ENCODE peak calls at places on chromosomes 16 and 17, in seven cellular contexts. Q is GM12878, X is cardiac muscle cell, U is HepG2, N is lung, Z is IMR-90, J is kidney. T is an unnamed sample.

GRCh38 chr17:73261952-73262675 is 434 bp upstream of the CPSF4L start:
- DNase-seq in Q (no peak), X (no peak), U (peak; percentile 93), N (no peak), Z (no peak), J (peak; percentile 40), T (peak; percentile 70)

GRCh38 chr17:5772720-5773119 is 188.4 kb upstream of the NLRP1 start:
- DNase-seq in Q (no peak), X (peak; percentile 84), U (no peak), N (no peak), Z (peak; percentile 37), J (no peak), T (peak; percentile 25)

GRCh38 chr16:21708533-21709115 is 44.9 kb downstream of the OTOA start:
- DNase-seq in Q (peak; percentile 27), X (peak; percentile 79), U (peak; percentile 78), N (peak; percentile 76), Z (peak; percentile 57), J (no peak), T (peak; percentile 68)

GRCh38 chr17:49691086-49691676 is 13.3 kb upstream of the SPOP start:
- DNase-seq in Q (no peak), X (peak; percentile 87), U (no peak), N (no peak), Z (no peak), J (no peak), T (no peak)

GRCh38 chr17:49471769-49472168 is 23.3 kb upstream of the NGFR start:
- DNase-seq in Q (no peak), X (no peak), U (no peak), N (no peak), Z (no peak), J (no peak), T (no peak)

GRCh38 chr17:29555840-29556239 is 11.0 kb downstream of the ABHD15 start:
- DNase-seq in Q (no peak), X (no peak), U (peak; percentile 92), N (no peak), Z (no peak), J (no peak), T (no peak)

GRCh38 chr16:1561266-1561665 is 27.8 kb downstream of the TMEM204 start:
- DNase-seq in Q (no peak), X (no peak), U (no peak), N (no peak), Z (no peak), J (no peak), T (no peak)

GRCh38 chr16:81005644-81006471 is 827 bp downstream of the CMC2 start:
- DNase-seq in Q (no peak), X (peak; percentile 33), U (peak; percentile 61), N (no peak), Z (peak; percentile 23), J (no peak), T (no peak)

GRCh38 chr16:68378436-68379415 is 67.9 kb downstream of the PRMT7 start:
- DNase-seq in Q (no peak), X (no peak), U (no peak), N (no peak), Z (no peak), J (peak; percentile 42), T (no peak)

GRCh38 chr16:67459066-67459857 is 21.7 kb downstream of the ATP6V0D1 start:
- DNase-seq in Q (no peak), X (peak; percentile 25), U (peak; percentile 70), N (peak; percentile 69), Z (no peak), J (no peak), T (peak; percentile 64)

GRCh38 chr17:71224824-71225575 is 895.8 kb upstream of the SOX9 start:
- DNase-seq in Q (no peak), X (peak; percentile 28), U (no peak), N (no peak), Z (no peak), J (no peak), T (no peak)
- H3K4me3 ChIP-seq in Q (no peak overlapping the region), X (no peak overlapping the region), U (no peak overlapping the region), N (no peak overlapping the region), Z (no peak overlapping the region), J (no peak overlapping the region), T (no peak overlapping the region)

DNA sequence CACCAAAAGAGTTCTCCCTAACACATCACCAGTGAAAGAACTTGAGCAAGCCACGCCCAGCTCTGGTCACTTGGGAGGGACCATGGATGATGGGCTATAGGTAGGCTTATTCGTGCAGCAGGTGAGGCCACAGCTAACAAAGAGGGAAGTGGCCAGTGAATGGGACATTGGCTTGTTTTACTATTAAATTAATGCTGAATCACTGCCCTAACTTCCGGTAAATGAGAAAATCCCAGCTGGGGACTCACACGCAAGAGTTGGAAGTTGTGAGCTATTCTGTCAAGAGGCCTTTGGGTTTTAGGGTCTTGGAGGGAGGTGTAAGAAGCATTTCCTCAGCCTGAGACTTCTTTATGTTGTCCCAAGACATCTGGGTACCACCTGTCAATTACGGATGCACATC is 315.3 kb downstream of the XYLT1 start:
- DNase-seq in Q (no peak), X (no peak), U (no peak), N (no peak), Z (no peak), J (no peak), T (no peak)
- H3K36me3 ChIP-seq in Q (peaks cover 4% of the 10 kb centered on the region), X (no peaks in the 10 kb centered on the region), U (no peaks in the 10 kb centered on the region), N (no peaks in the 10 kb centered on the region), Z (no peaks in the 10 kb centered on the region), J (no peaks in the 10 kb centered on the region), T (no peaks in the 10 kb centered on the region)

DNA sequence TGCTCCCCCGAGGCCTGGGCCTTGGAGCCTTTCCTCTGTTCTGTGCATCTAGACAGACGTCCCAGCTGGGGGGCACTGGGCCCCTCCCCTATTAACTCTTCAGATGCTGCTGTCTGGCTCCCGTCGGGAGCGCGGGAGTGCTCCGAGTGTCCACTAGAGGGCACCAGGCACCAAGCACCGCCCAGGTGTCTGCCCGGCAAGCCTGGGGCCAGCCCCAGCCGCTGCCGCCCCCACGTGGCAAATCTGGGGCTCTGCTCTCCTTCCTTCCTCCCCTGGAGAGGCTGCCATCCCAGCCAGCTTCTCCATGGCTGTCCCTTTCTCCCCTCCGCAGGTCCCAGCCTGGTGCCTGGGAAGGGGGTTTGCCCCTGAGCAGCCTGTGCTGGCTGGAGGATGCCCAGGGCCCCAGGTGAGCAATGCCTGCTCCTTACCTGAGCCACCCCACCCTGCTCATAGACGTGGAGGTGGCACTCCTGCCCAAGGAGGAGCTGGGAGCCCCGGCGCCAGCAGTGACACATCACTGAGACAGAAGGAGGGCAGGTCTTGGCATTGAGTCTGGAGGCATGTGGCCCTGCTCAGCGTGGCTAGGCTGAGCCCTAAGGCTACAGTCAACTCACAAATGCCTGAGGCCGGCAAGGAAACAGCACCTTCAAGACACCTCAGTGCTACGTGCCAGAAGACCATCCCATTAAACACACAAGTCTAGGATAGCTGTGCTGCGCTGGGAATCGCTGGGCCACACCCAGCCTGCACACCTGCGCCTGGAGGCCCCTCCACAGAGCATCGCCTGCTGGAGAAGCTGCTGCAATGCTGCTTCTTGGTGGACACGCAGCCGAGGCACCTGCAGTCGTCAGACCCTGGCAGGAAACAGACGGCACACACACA is 19.7 kb downstream of the TMEM235 start:
- DNase-seq in Q (no peak), X (peak; percentile 91), U (peak; percentile 79), N (peak; percentile 89), Z (peak; percentile 76), J (peak; percentile 95), T (peak; percentile 99)
- H3K4me3 ChIP-seq in Q (no peak overlapping the region), X (no peak overlapping the region), U (peak overlapping the region; percentile 3), N (no peak overlapping the region), Z (no peak overlapping the region), J (no peak overlapping the region), T (no peak overlapping the region)

GRCh38 chr17:80908776-80909175 is 82.9 kb upstream of the CHMP6 start:
- DNase-seq in Q (no peak), X (no peak), U (no peak), N (no peak), Z (no peak), J (peak; percentile 36), T (no peak)

GRCh38 chr17:80912451-80912850 is 79.2 kb upstream of the CHMP6 start:
- DNase-seq in Q (no peak), X (no peak), U (no peak), N (no peak), Z (no peak), J (peak; percentile 28), T (no peak)

GRCh38 chr17:80908206-80908605 is 83.4 kb upstream of the CHMP6 start:
- DNase-seq in Q (no peak), X (no peak), U (no peak), N (no peak), Z (no peak), J (peak; percentile 43), T (no peak)

GRCh38 chr17:80909635-80910034 is 82.0 kb upstream of the CHMP6 start:
- DNase-seq in Q (no peak), X (no peak), U (no peak), N (no peak), Z (no peak), J (no peak), T (no peak)

DNA sequence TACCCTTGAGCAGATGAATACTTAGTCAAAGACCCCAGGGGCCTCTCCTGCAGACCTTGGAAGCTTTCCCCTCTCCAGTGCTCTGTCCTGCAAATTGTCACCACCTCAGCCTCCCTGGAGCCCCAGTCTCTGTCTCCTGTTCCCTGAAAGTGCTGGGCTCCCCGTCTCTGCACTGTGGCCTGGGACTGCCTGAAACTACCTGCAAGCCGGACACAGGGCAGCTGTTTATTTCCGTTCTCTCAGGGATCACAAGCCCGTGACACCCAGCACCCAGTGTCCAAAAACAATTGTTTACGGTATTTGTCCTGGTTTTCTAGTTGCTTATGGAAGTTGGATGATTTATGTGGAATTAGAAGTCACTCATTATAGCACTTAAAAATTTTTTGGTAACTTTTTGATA is 81.6 kb upstream of the CHMP6 start:
- DNase-seq in Q (no peak), X (no peak), U (no peak), N (no peak), Z (no peak), J (peak; percentile 29), T (no peak)
- H3K36me3 ChIP-seq in Q (peaks cover 13% of the 10 kb centered on the region), X (peaks cover 2% of the 10 kb centered on the region), U (peaks cover 43% of the 10 kb centered on the region), N (peaks cover 16% of the 10 kb centered on the region), Z (peaks cover 47% of the 10 kb centered on the region), J (peaks cover 5% of the 10 kb centered on the region), T (peaks cover 3% of the 10 kb centered on the region)

GRCh38 chr16:23508589-23509440 is 1.5 kb downstream of the GGA2 start:
- DNase-seq in Q (no peak), X (peak; percentile 17), U (no peak), N (no peak), Z (no peak), J (no peak), T (peak; percentile 47)
- H3K4me3 ChIP-seq in Q (peak overlapping the region; percentile 94), X (peak overlapping the region; percentile 72), U (peak overlapping the region; percentile 91), N (peak overlapping the region; percentile 62), Z (peak overlapping the region; percentile 80), J (peak overlapping the region; percentile 95), T (peak overlapping the region; percentile 68)

DNA sequence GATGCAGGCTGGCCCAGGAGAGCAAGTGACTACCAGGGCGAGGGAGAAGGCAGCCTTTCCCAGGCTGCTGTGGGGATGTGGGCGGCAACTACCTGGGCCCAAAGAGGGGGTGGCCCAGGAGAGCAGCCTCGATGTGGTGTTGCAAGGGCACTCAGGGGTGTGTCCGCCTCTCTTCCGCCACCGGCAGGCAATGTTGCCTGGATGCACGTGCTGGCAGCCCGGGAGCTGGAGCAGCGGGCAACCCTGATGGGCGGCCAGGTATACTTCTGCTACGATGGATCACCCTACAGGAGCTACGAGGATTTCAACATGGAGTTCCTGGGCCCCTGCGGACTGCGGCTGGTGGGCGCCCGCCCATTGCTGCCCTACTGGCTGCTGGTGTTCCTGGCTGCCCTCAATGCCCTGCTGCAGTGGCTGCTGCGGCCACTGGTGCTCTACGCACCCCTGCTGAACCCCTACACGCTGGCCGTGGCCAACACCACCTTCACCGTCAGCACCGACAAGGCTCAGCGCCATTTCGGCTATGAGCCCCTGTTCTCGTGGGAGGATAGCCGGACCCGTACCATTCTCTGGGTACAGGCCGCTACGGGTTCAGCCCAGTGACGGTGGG is 2.7 kb downstream of the HSD3B7 start:
- DNase-seq in Q (no peak), X (no peak), U (no peak), N (no peak), Z (no peak), J (no peak), T (no peak)
- H3K36me3 ChIP-seq in Q (peaks cover 5% of the 10 kb centered on the region), X (no peaks in the 10 kb centered on the region), U (no peaks in the 10 kb centered on the region), N (peaks cover 14% of the 10 kb centered on the region), Z (peaks cover 15% of the 10 kb centered on the region), J (peaks cover 11% of the 10 kb centered on the region), T (no peaks in the 10 kb centered on the region)

T was measured in H7.